ENCODE peak calls at places on chromosomes 13 and 19, in six cellular contexts. O, X, N, P, L and B are unnamed samples.

GRCh38 chr13:98411617-98412310 is 165.1 kb downstream of the STK24 start:
- DNase-seq in O (no peak), N (no peak), X (no peak), P (no peak), L (no peak), B (no peak)

GRCh38 chr13:77305276-77305675 is 21.6 kb downstream of the MYCBP2 start:
- DNase-seq in O (no peak), P (no peak), N (no peak), L (peak), X (no peak), B (no peak)

GRCh38 chr19:17671906-17672305 is 16.2 kb downstream of the UNC13A start:
- DNase-seq in O (peak), N (peak), X (no peak), L (peak), P (peak), B (no peak)

GRCh38 chr13:33817513-33817842 is 471 bp upstream of the RFC3 start:
- DNase-seq in X (no peak), L (no peak), O (no peak), N (no peak), P (no peak), B (no peak)

GRCh38 chr13:81379183-81379582 is 1038.3 kb upstream of the SPRY2 start:
- DNase-seq in P (no peak), X (no peak), N (no peak), L (no peak), O (no peak), B (no peak)

GRCh38 chr19:39970674-39971379 is at the start of gene PSMC4:
- DNase-seq in N (peak), P (peak), O (peak), X (peak), L (peak), B (peak)

GRCh38 chr19:33946535-33947323 is 150.1 kb downstream of the KCTD15 start:
- DNase-seq in L (no peak), O (no peak), X (no peak), N (no peak), P (no peak), B (no peak)

GRCh38 chr13:105410602-105411001 is 1124.9 kb downstream of the EFNB2 start:
- DNase-seq in X (no peak), O (peak), P (peak), L (peak), N (peak), B (no peak)